ENCODE peak calls at places on chromosomes 2 and 18, in six cellular contexts. X, I, O, B, K and Q are unnamed samples.

GRCh38 chr2:120720176-120720575 is 15.5 kb upstream of the GLI2 start:
- DNase-seq in X (no peak), I (no peak), O (no peak), B (no peak), K (peak), Q (no peak)

GRCh38 chr18:36821681-36822080 is 7.1 kb downstream of the TPGS2 start:
- DNase-seq in X (peak), I (no peak), O (no peak), B (no peak), K (no peak), Q (no peak)

GRCh38 chr2:28994679-28995078 is 13.6 kb downstream of the TOGARAM2 start:
- DNase-seq in X (no peak), I (no peak), O (no peak), B (no peak), K (no peak), Q (no peak)

GRCh38 chr2:149630445-149630844 is 42.9 kb upstream of the MMADHC start:
- DNase-seq in X (no peak), I (no peak), O (no peak), B (no peak), K (no peak), Q (no peak)

GRCh38 chr2:228023619-228024018 is 152.2 kb downstream of the DAW1 start:
- DNase-seq in X (no peak), I (no peak), O (no peak), B (no peak), K (no peak), Q (no peak)

GRCh38 chr2:68284896-68285295 is 32.6 kb upstream of the PPP3R1 start:
- DNase-seq in X (no peak), I (no peak), O (peak), B (no peak), K (no peak), Q (peak)

GRCh38 chr2:66982766-66983165 is 414.4 kb upstream of the ETAA1 start:
- DNase-seq in X (no peak), I (no peak), O (no peak), B (no peak), K (no peak), Q (no peak)

GRCh38 chr2:195902857-195903256 is 165.8 kb downstream of the DNAH7 start:
- DNase-seq in X (no peak), I (no peak), O (no peak), B (no peak), K (no peak), Q (no peak)

GRCh38 chr2:234453216-234453615 is 43.7 kb downstream of the ARL4C start:
- DNase-seq in X (no peak), I (no peak), O (no peak), B (no peak), K (no peak), Q (no peak)

GRCh38 chr2:127293758-127294562 is at the start of gene ERCC3:
- DNase-seq in X (peak), I (peak), O (peak), B (peak), K (peak), Q (peak)

GRCh38 chr18:23108496-23108895 is 26.8 kb upstream of the CABLES1 start:
- DNase-seq in X (no peak), I (no peak), O (no peak), B (no peak), K (no peak), Q (no peak)

GRCh38 chr2:55761024-55761423 is 67.4 kb upstream of the PNPT1 start:
- DNase-seq in X (no peak), I (no peak), O (peak), B (no peak), K (no peak), Q (no peak)

GRCh38 chr2:53362934-53363333 is 404.7 kb upstream of the CHAC2 start:
- DNase-seq in X (no peak), I (no peak), O (no peak), B (no peak), K (no peak), Q (no peak)

GRCh38 chr2:141392517-141393213 is 738.2 kb downstream of the LRP1B start:
- DNase-seq in X (no peak), I (no peak), O (peak), B (no peak), K (no peak), Q (no peak)

GRCh38 chr2:84996909-84997308 is 25.9 kb downstream of the KCMF1 start:
- DNase-seq in X (no peak), I (no peak), O (no peak), B (no peak), K (no peak), Q (no peak)

GRCh38 chr2:98455494-98455976 is 10.9 kb downstream of the INPP4A start:
- DNase-seq in X (no peak), I (no peak), O (no peak), B (peak), K (no peak), Q (no peak)

GRCh38 chr2:241443486-241444223 is 64.7 kb downstream of the STK25 start:
- DNase-seq in X (no peak), I (no peak), O (peak), B (peak), K (no peak), Q (peak)

GRCh38 chr2:11203480-11203879 is 48.2 kb downstream of the SLC66A3 start:
- DNase-seq in X (no peak), I (no peak), O (peak), B (peak), K (no peak), Q (no peak)

GRCh38 chr2:136378712-136379595 is 261.0 kb upstream of the CXCR4 start:
- DNase-seq in X (peak), I (peak), O (peak), B (no peak), K (peak), Q (peak)

GRCh38 chr18:48785091-48785614 is 165.6 kb downstream of the SMAD7 start:
- DNase-seq in X (no peak), I (no peak), O (no peak), B (peak), K (no peak), Q (no peak)

GRCh38 chr2:188102881-188103280 is 188.8 kb upstream of the GULP1 start:
- DNase-seq in X (no peak), I (no peak), O (no peak), B (no peak), K (no peak), Q (no peak)

GRCh38 chr2:109200616-109201464 is 71.8 kb downstream of the SH3RF3 start:
- DNase-seq in X (no peak), I (no peak), O (no peak), B (no peak), K (no peak), Q (no peak)

GRCh38 chr2:71388214-71388613 is 56.6 kb downstream of the ZNF638 start:
- DNase-seq in X (peak), I (no peak), O (no peak), B (no peak), K (no peak), Q (no peak)

DNA sequence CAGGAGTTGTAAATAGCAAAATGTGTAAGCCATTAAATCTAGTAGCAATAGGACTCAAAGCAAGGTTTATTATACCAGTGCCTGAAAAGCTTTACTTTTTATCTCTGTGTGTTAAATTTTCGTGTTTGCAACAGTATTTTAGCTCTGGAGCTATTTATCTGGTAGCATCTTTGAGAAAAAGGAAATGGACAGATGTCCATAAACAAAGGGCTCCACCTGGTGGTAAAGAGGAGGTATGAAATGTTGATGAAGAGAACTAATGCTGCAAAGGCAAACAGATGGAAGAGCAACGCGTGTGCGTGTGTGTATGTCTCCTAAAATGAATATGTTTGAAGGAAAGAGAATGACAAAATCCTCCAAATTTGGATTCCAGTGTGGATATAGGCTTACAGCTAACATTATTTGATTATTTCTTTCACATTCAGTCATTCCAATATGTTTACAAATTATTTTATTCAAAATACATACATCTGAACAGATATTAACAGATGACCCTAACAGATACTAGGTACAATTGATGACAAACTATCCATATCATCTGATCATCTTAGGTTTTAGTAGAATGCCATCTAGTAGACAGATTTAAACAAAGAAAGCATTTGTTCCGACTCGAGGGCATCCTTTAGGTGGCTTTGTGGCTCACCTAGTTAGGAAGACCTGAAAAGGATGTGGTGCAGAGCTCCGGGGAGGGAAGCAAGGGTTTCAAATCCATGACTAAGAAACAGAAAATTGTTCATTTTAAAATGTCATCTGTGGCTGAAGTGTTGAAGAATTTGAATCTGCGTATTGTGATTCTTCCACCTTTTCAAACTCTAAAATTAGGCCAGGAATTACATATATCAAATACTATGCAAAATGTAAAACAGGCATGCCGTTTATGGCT is 383.3 kb downstream of the MTX2 start:
- DNase-seq in X (peak), I (peak), O (peak), B (no peak), K (no peak), Q (peak)
- H2AFZ ChIP-seq in X (no peak), I (no peak), O (no peak), B (no peak), K (no peak), Q (no peak)

GRCh38 chr2:239955086-239955988 is 69.8 kb downstream of the NDUFA10 start:
- DNase-seq in X (no peak), I (no peak), O (no peak), B (no peak), K (no peak), Q (no peak)

GRCh38 chr2:239954166-239955085 is 70.7 kb downstream of the NDUFA10 start:
- DNase-seq in X (no peak), I (no peak), O (no peak), B (no peak), K (no peak), Q (no peak)

GRCh38 chr2:239956818-239957261 is 68.3 kb downstream of the NDUFA10 start:
- DNase-seq in X (no peak), I (no peak), O (no peak), B (no peak), K (no peak), Q (no peak)

GRCh38 chr2:239957681-239958181 is 67.4 kb downstream of the NDUFA10 start:
- DNase-seq in X (no peak), I (no peak), O (no peak), B (no peak), K (no peak), Q (no peak)

DNA sequence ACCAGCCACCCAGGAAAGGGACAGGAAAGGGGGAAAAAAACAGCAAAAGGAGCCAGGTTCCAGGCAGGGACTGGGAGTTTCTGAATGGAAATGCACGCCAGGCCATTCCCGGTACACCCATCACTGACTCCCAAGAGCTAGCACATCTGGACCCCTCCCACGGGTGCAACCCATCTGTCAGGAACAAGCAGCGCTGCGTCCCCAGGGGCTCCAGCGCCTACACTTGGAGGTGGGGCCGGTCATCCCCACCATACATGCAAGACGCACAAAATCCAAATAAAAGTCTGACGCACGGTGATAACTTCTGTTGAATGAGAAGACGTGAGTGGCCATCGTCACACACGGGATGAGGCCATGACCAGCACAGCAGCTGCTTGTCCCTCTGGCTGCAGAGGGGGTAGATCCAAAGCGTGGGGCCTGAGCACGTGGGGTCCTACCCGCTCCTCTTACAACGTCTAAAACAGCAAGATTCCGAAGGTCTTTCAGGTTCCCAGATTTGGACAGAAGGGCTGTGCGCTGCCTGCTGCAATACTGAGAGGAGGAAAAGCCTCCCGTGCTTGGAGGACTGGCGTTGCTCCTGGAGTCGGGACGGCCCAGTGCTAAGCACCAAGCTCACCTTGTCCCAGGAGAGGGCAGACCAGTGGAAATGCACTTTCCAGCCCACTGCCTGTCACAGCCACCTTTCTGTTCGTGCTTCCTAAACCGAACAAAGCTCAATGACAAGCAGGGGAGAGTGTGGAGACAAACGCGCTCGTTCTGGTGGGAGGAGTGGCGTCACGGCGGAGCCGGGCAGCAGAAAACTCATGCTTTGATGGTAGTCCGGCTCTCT is 68.9 kb downstream of the NDUFA10 start:
- DNase-seq in X (no peak), I (no peak), O (no peak), B (no peak), K (no peak), Q (no peak)
- H2AFZ ChIP-seq in X (no peak), I (no peak), O (no peak), B (no peak), K (no peak), Q (no peak)

GRCh38 chr2:177164131-177164530 is 48.5 kb upstream of the HNRNPA3 start:
- DNase-seq in X (no peak), I (no peak), O (no peak), B (no peak), K (no peak), Q (no peak)

GRCh38 chr2:177165731-177166711 is 46.6 kb upstream of the HNRNPA3 start:
- DNase-seq in X (no peak), I (no peak), O (peak), B (peak), K (no peak), Q (no peak)

GRCh38 chr2:177164584-177165052 is 48.0 kb upstream of the HNRNPA3 start:
- DNase-seq in X (peak), I (peak), O (peak), B (peak), K (peak), Q (peak)

GRCh38 chr2:177165103-177165583 is 47.5 kb upstream of the HNRNPA3 start:
- DNase-seq in X (no peak), I (no peak), O (peak), B (peak), K (no peak), Q (no peak)

GRCh38 chr2:177161741-177162440 is 50.7 kb upstream of the HNRNPA3 start:
- DNase-seq in X (peak), I (peak), O (peak), B (no peak), K (no peak), Q (peak)
- H2AFZ ChIP-seq in X (peak), I (peak), O (peak), B (peak), K (peak), Q (peak)

DNA sequence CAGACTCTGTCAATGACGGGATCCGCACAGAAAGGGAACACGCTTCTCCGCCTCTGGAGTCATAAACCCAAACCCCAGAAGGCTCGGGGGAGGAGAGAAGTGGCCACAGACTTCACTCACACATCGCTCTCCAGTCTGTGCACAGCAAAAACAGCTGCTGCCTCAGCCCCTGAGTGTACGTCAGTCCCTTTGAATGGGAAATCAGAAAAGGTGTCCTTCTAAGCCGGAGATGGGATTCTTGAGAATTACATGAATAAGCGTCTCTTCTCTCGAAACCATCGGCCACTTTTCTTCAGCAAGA is 78.3 kb downstream of the PDCL3 start:
- DNase-seq in X (no peak), I (no peak), O (no peak), B (no peak), K (no peak), Q (no peak)
- H2AFZ ChIP-seq in X (no peak), I (no peak), O (no peak), B (no peak), K (no peak), Q (no peak)

DNA sequence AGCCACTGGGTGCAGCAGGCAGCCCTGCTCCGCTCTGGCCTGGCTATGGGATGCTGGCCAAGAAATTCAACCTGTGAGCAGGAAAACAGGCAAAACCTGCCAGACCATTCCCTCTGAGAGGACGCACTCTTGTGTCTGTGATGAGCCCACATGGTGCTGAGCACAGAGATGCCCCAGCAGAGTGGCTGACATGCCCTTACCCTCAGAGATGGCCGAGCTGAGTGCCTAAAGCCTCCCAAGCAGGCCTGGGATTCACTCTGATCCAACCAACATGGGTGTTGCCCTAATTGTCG is 34.3 kb upstream of the TAF1B start:
- DNase-seq in X (no peak), I (no peak), O (no peak), B (no peak), K (no peak), Q (peak)
- H2AFZ ChIP-seq in X (peak), I (no peak), O (no peak), B (no peak), K (no peak), Q (no peak)

GRCh38 chr18:60889442-60889841 is 443.8 kb upstream of the CDH20 start:
- DNase-seq in X (no peak), I (no peak), O (no peak), B (no peak), K (no peak), Q (no peak)
- H2AFZ ChIP-seq in X (no peak), I (no peak), O (no peak), B (no peak), K (no peak), Q (no peak)

GRCh38 chr18:69957071-69957620 is 9.5 kb upstream of the CD226 start:
- DNase-seq in X (no peak), I (no peak), O (no peak), B (no peak), K (no peak), Q (no peak)
- H2AFZ ChIP-seq in X (peak), I (peak), O (no peak), B (peak), K (no peak), Q (no peak)

DNA sequence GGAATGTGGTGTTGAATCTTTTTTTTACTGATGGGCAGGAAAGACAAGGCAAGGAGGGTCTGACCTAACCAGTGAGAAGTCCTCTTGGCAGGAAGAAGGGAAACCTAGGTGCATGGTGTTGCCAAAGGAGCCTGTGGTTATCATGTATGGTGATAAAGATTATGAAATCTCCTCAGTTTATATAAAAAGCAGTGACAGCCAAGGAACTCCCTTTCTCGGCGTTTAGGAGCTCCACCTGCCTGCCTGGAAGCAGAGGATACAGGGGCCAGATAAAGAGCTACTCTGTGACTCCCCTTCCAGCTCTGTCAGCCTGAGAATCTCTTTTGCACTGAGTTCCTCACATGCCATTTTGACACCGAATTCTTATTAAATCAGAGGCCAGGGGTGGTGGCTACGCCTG is 26.1 kb downstream of the COLEC12 start:
- DNase-seq in X (peak), I (no peak), O (no peak), B (no peak), K (no peak), Q (no peak)
- H2AFZ ChIP-seq in X (peak), I (no peak), O (no peak), B (no peak), K (no peak), Q (no peak)

GRCh38 chr2:222300725-222301295 is 2.0 kb upstream of the PAX3 start:
- DNase-seq in X (peak), I (no peak), O (no peak), B (no peak), K (no peak), Q (no peak)
- H2AFZ ChIP-seq in X (no peak), I (no peak), O (no peak), B (no peak), K (no peak), Q (no peak)

GRCh38 chr2:45134014-45134413 is 124.8 kb upstream of the SIX2 start:
- DNase-seq in X (peak), I (no peak), O (no peak), B (no peak), K (peak), Q (no peak)
- H2AFZ ChIP-seq in X (peak), I (no peak), O (no peak), B (no peak), K (peak), Q (peak)